ENCODE peak calls at places on chromosomes 11 and 22, in eight cellular contexts. C is CD4-positive, alpha-beta T cell; V is heart right ventricle; N is upper lobe of right lung; R is right lobe of liver; G is caudate nucleus; U is fibroblast of lung; K is heart left ventricle. W is an unnamed sample.

GRCh38 chr22:36430863-36431262 is 43.1 kb upstream of the MYH9 start:
- DNase-seq in K (no peak), C (no peak), N (no peak), G (no peak), R (no peak), V (no peak), U (no peak), W (no peak)

GRCh38 chr11:86743223-86744118 is 56.9 kb upstream of the PRSS23 start:
- DNase-seq in R (no peak), K (peak), V (no peak), U (peak), N (no peak), C (no peak), G (peak), W (no peak)

GRCh38 chr11:66363187-66363601 is 8.4 kb downstream of the SLC29A2 start:
- DNase-seq in V (peak), N (peak), R (no peak), C (no peak), K (peak), G (no peak), U (no peak), W (no peak)

GRCh38 chr11:108697872-108698473 is 33.1 kb downstream of the DDX10 start:
- DNase-seq in V (peak), C (no peak), K (peak), U (peak), R (no peak), G (no peak), N (no peak), W (peak)

GRCh38 chr11:43632171-43632570 is 48.4 kb upstream of the HSD17B12 start:
- DNase-seq in K (no peak), U (no peak), R (no peak), N (no peak), G (no peak), V (no peak), C (no peak), W (no peak)

GRCh38 chr22:19896665-19897355 is 42.1 kb upstream of the GNB1L start:
- DNase-seq in V (no peak), U (no peak), C (peak), R (no peak), N (no peak), K (no peak), G (no peak), W (no peak)

GRCh38 chr11:119594639-119595249 is 134.3 kb downstream of the NECTIN1 start:
- DNase-seq in K (no peak), N (no peak), G (no peak), U (peak), V (no peak), R (no peak), C (no peak), W (no peak)

GRCh38 chr11:19595840-19596751 is 116.5 kb upstream of the NAV2 start:
- DNase-seq in V (peak), U (peak), N (no peak), G (peak), C (no peak), K (peak), R (peak), W (no peak)

GRCh38 chr11:96954587-96954986 is 564.8 kb downstream of the JRKL start:
- DNase-seq in G (no peak), C (no peak), U (no peak), K (no peak), N (no peak), R (no peak), V (no peak), W (no peak)
- H3K27ac ChIP-seq in G (no peak), C (no peak), U (no peak), K (no peak), N (no peak), R (no peak), V (no peak), W (no peak)

GRCh38 chr22:37517826-37518450 is 1.3 kb downstream of the CARD10 start:
- DNase-seq in K (peak), C (no peak), G (no peak), R (no peak), N (no peak), U (no peak), V (no peak), W (no peak)
- H3K27ac ChIP-seq in K (peak), C (no peak), G (no peak), R (no peak), N (no peak), U (no peak), V (peak), W (no peak)

GRCh38 chr11:60936467-60937143 is 12.3 kb downstream of the TMEM132A start:
- DNase-seq in U (no peak), K (no peak), N (peak), G (no peak), R (no peak), V (no peak), C (no peak), W (no peak)
- H3K27ac ChIP-seq in U (no peak), K (peak), N (peak), G (no peak), R (peak), V (peak), C (no peak), W (no peak)

DNA sequence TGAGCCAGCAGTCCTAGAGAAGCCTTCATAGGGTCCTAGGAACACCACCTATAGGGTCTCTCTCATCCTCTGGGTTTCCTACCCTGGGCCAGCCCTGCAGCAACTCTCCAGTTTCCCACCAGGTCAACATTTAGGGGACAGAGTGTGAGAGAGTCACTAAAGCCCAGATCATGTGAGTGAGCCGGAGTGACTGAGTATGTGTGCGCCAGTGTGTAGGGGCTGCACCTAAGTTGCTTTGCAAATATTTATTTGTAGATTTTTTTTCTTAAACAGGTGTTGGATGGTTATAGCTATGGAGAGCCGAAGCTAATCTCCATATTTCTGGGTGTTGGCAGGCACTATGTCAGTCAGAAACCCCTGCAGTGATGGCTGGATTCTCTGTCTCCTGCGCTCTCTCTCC is 232.5 kb upstream of the NCAM1 start:
- DNase-seq in R (no peak), N (no peak), U (no peak), G (no peak), V (no peak), K (no peak), C (no peak), W (no peak)
- H3K27ac ChIP-seq in R (no peak), N (no peak), U (no peak), G (no peak), V (no peak), K (no peak), C (no peak), W (no peak)

DNA sequence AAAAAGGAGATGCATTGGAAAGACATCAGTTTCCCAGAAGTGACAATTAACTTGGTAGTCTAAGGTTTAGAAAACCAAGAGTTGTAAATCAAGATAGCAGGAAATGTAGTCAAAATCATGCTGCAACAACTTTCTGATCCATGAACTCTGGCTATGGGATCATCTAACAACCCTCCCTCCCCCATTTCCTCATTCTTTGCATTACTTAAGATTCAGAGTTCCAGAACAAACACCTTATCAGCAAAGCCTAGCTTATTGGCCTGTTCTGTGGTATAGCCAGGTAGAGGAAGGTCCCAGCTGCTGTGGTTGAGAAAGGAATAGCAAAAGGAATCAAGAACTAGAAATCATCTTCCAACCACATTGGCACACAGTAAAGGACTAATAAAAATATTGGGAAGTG is 651.1 kb downstream of the METTL15 start:
- DNase-seq in R (no peak), V (no peak), C (no peak), N (no peak), G (no peak), U (no peak), K (no peak), W (no peak)
- H3K27ac ChIP-seq in R (no peak), V (no peak), C (no peak), N (no peak), G (no peak), U (no peak), K (no peak), W (no peak)

GRCh38 chr11:76788661-76789442 is 5.7 kb downstream of the TSKU start:
- DNase-seq in V (no peak), K (no peak), C (no peak), R (peak), N (peak), G (peak), U (no peak), W (no peak)

GRCh38 chr11:76785513-76785912 is 2.4 kb downstream of the TSKU start:
- DNase-seq in R (peak), C (no peak), G (no peak), K (no peak), V (no peak), N (no peak), U (no peak), W (no peak)

GRCh38 chr11:76786053-76787014 is 3.2 kb downstream of the TSKU start:
- DNase-seq in G (no peak), N (no peak), C (no peak), U (no peak), R (no peak), K (no peak), V (no peak), W (no peak)

GRCh38 chr11:76787911-76788596 is 4.9 kb downstream of the TSKU start:
- DNase-seq in K (peak), R (no peak), V (no peak), N (peak), U (peak), G (no peak), C (no peak), W (no peak)

DNA sequence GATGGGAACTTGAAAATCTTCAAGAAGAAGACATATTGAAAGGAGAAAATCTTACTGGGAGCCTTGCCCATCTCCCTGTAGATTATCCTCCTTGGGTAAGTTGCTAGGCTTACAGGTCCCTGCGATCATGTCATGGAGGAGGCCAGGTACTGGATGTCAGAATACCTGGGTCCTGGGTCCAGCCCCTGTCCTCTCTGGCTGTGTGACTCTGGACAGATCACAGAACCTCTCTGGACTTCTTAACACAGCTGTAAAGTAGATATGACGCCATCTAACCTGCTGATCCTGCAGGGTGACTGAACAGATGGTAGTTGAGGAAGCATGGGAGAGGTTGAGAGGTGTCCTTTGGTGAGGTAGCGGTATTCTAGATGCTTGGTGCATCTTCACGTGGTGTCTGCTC is 4.1 kb downstream of the TSKU start:
- DNase-seq in R (no peak), U (no peak), K (no peak), V (no peak), N (peak), C (no peak), G (no peak), W (no peak)
- H3K27ac ChIP-seq in R (peak), U (no peak), K (no peak), V (peak), N (no peak), C (no peak), G (no peak), W (no peak)